ENCODE peak calls at places on chromosomes 3 and 15, in four cellular contexts. S is GM12878, Q is K562, X is HepG2. R is an unnamed sample.
A peak's percentile ranks its signal among the peaks of the same experiment; 100 is the strongest.

GRCh38 chr3:56772926-56773587 is 28.7 kb downstream of the ARHGEF3 start:
- DNase-seq in X (no peak), S (no peak), Q (no peak), R (no peak)

GRCh38 chr15:59360896-59361295 is 11.8 kb downstream of the MYO1E start:
- DNase-seq in X (peak; percentile 39), S (no peak), Q (no peak), R (no peak)

GRCh38 chr15:88792342-88793282 is 10.6 kb upstream of the ACAN start:
- DNase-seq in Q (no peak), S (no peak), X (no peak), R (no peak)

GRCh38 chr3:96748139-96748538 is 66.3 kb upstream of the EPHA6 start:
- DNase-seq in S (no peak), X (no peak), Q (no peak), R (no peak)

GRCh38 chr15:48941913-48942312 is 21.8 kb downstream of the SHC4 start:
- DNase-seq in Q (no peak), S (no peak), X (no peak), R (no peak)

GRCh38 chr15:66646799-66647198 is 55.2 kb upstream of the SMAD6 start:
- DNase-seq in X (no peak), Q (no peak), S (no peak), R (no peak)

GRCh38 chr3:146834917-146835316 is 229.8 kb upstream of the PLSCR5 start:
- DNase-seq in X (no peak), Q (no peak), S (no peak), R (no peak)

GRCh38 chr15:89785064-89785770 is 9.1 kb downstream of the MESP2 start:
- DNase-seq in X (peak; percentile 85), S (no peak), Q (no peak), R (no peak)

GRCh38 chr3:136753112-136753939 is 1.1 kb upstream of the STAG1 start:
- DNase-seq in X (no peak), Q (peak; percentile 18), S (no peak), R (no peak)

GRCh38 chr3:16917256-16917935 is 32.6 kb downstream of the PLCL2 start:
- DNase-seq in S (no peak), Q (no peak), X (no peak), R (no peak)

GRCh38 chr3:11835028-11835639 is 11.6 kb downstream of the TAMM41 start:
- DNase-seq in X (no peak), Q (no peak), S (no peak), R (no peak)

GRCh38 chr3:183098538-183099025 is 714 bp downstream of the MCCC1 start:
- DNase-seq in Q (no peak), S (no peak), X (no peak), R (no peak)

GRCh38 chr3:58178528-58179234 is 32.1 kb downstream of the DNASE1L3 start:
- DNase-seq in X (no peak), Q (no peak), S (no peak), R (no peak)

GRCh38 chr3:16978234-16978920 is 93.6 kb downstream of the PLCL2 start:
- DNase-seq in S (no peak), X (no peak), Q (no peak), R (no peak)

GRCh38 chr15:95799286-95800187 is 531.0 kb upstream of the NR2F2 start:
- DNase-seq in Q (no peak), S (no peak), X (peak; percentile 8), R (no peak)

GRCh38 chr3:117278424-117279190 is 569.0 kb downstream of the TUSC7 start:
- DNase-seq in Q (no peak), X (peak; percentile 28), S (peak; percentile 30), R (no peak)

GRCh38 chr15:36005542-36005941 is 459.6 kb upstream of the DPH6 start:
- DNase-seq in X (no peak), S (no peak), Q (no peak), R (no peak)

GRCh38 chr3:178810173-178810572 is 261.4 kb downstream of the ZMAT3 start:
- DNase-seq in X (no peak), Q (no peak), S (no peak), R (no peak)

GRCh38 chr3:70933105-70933810 is 620.8 kb upstream of the MDFIC2 start:
- DNase-seq in Q (no peak), S (no peak), X (peak; percentile 9), R (no peak)

GRCh38 chr3:38334656-38335055 is 11.9 kb upstream of the XYLB start:
- DNase-seq in S (no peak), X (no peak), Q (no peak), R (no peak)

GRCh38 chr3:43867673-43868072 is 176.9 kb downstream of the ABHD5 start:
- DNase-seq in X (no peak), S (no peak), Q (no peak), R (no peak)

GRCh38 chr3:125582707-125583106 is 12.6 kb downstream of the OSBPL11 start:
- DNase-seq in X (peak; percentile 7), S (no peak), Q (peak; percentile 16), R (no peak)
- TF ChIP-seq HDAC2 in X (no peak), S (no peak), Q (no peak), R (no peak)

GRCh38 chr15:68829068-68829467 is 8.4 kb upstream of the ANP32A start:
- DNase-seq in X (peak; percentile 27), S (no peak), Q (no peak), R (no peak)
- TF ChIP-seq CREB1 in X (no peak), S (no peak), Q (no peak), R (no peak)

DNA sequence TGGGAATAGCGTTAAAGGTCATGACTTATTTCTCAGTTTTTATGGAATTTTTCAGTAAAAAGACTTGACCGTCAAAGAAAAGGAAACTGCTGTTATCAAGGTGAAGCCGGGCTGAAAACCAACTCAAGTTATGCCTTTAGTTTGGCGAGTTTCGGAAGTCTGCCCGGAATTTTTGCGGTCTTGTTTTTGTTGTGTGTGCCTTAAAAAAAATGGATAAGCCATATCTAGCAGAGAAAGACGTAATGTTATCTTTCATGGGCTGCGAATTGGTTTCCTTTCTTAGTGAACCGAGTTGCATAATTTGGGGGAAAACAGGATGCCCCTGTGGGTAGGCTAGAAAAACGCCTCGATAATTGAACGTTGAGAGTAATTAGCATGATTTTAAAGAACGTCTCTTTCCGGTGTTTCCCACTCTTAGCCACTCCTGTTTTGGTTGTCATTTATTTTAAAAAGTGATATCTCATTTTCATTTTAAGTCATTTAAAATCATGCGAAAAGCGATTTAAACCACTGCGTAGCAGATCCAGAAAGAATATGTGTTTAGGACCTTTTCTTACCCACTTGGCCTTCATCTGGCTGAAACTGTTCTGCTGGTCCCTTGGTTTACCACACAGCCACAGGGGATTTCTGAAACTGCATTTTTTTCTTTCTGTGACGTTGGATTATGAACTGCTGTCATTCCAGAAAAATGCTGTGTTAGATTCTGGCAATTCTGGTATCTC is 1.2 kb downstream of the NFKBIZ start:
- DNase-seq in X (no peak), S (peak; percentile 65), Q (peak; percentile 17), R (no peak)
- TF ChIP-seq HDAC2 in X (no peak), S (no peak), Q (no peak), R (no peak)

GRCh38 chr3:186118692-186119091 is 9.8 kb upstream of the ETV5 start:
- DNase-seq in Q (no peak), X (no peak), S (no peak), R (no peak)

GRCh38 chr3:186121271-186121670 is 12.4 kb upstream of the ETV5 start:
- DNase-seq in X (no peak), S (no peak), Q (no peak), R (no peak)

GRCh38 chr3:186119499-186119898 is 10.6 kb upstream of the ETV5 start:
- DNase-seq in Q (no peak), X (no peak), S (no peak), R (no peak)

GRCh38 chr3:186115229-186115996 is 6.5 kb upstream of the ETV5 start:
- DNase-seq in Q (no peak), X (no peak), S (no peak), R (no peak)

DNA sequence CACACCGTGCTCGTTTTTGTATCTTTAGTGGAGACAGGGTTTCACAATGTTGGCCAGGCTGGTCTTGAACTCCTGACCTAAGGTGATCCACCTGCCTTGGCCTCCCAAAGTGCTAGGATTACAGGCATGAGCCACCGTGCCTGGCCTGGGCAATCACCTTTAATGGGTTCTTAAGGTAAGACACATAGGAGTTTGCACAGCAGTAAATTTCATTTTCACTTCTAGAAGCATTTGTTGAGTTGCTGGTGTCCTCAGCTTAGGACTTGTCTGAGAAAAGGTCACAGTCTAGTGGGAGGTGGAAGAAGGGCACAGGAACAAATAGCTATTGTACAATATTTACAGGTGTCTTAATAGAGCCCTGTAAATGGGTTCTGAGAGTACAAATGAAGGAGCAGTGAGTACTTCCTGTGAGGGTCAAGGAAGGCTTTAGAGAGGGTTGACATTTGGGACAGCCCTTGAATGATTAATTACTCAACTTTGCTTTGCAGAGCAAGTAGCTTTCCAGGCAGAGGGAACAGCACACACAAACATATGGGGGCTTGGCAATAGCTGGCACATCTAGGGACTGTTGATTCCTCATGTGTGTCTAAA is 8.7 kb upstream of the ETV5 start:
- DNase-seq in X (no peak), S (no peak), Q (no peak), R (no peak)
- TF ChIP-seq CREB1 in X (no peak), S (no peak), Q (no peak), R (no peak)

R was measured in H1.